ENCODE peak calls at places on chromosomes 11 and 22, in nine cellular contexts. H is NCI-H524 treated with DMSO at 0.1 percent for 48 hours; D is LHCN-M2; S is RWPE1; N is spleen; G is stimulated activated CD8-positive, alpha-beta memory T cell treated with anti-CD3 and anti-CD28 coated beads, Interleukin-7, amount 100 ng/mL, for 24 hours; C is activated CD4-positive, CD25-positive, alpha-beta regulatory T cell treated with anti-CD3 and anti-CD28 coated beads, Interleukin-2, amount 50 U/mL, for 72 hours; J is adipocyte; U is coronary artery. L is an unnamed sample.

GRCh38 chr22:49825436-49825835 is 2.2 kb downstream of the BRD1 start:
- DNase-seq in U (no peak), J (peak), S (no peak), G (no peak), H (no peak), D (peak), C (no peak), N (no peak), L (no peak)

GRCh38 chr22:35842954-35843353 is 125.3 kb downstream of the APOL5 start:
- DNase-seq in C (no peak), H (peak), N (no peak), D (peak), J (peak), S (peak), U (no peak), G (no peak), L (no peak)

GRCh38 chr11:9170450-9170849 is 79.1 kb upstream of the SCUBE2 start:
- DNase-seq in U (no peak), D (peak), S (no peak), C (no peak), G (no peak), N (no peak), J (peak), H (no peak), L (no peak)

GRCh38 chr11:114228401-114229061 is 67.7 kb upstream of the NNMT start:
- DNase-seq in J (no peak), N (no peak), D (no peak), G (no peak), S (no peak), U (no peak), H (peak), C (no peak), L (no peak)

GRCh38 chr22:38859581-38860290 is 12.3 kb downstream of the CBX6 start:
- DNase-seq in N (no peak), G (no peak), H (no peak), C (no peak), S (no peak), D (no peak), U (no peak), J (no peak), L (no peak)

GRCh38 chr11:96109265-96110030 is 185.5 kb upstream of the MTMR2 start:
- DNase-seq in J (no peak), D (no peak), G (no peak), N (no peak), S (no peak), H (no peak), U (no peak), C (no peak), L (no peak)

GRCh38 chr11:63682045-63682915 is 980 bp downstream of the RTN3 start:
- DNase-seq in S (peak), D (peak), N (no peak), C (no peak), U (no peak), J (peak), H (peak), G (no peak), L (no peak)

GRCh38 chr22:36134167-36134566 is 26.4 kb downstream of the APOL3 start:
- DNase-seq in N (no peak), U (no peak), C (no peak), D (no peak), J (no peak), G (no peak), H (no peak), S (no peak), L (no peak)

GRCh38 chr11:116312560-116313340 is 460.0 kb downstream of the BUD13 start:
- DNase-seq in H (peak), D (no peak), S (peak), G (no peak), N (peak), J (no peak), C (no peak), U (no peak), L (peak)

GRCh38 chr11:122803716-122804115 is 34.6 kb upstream of the CRTAM start:
- DNase-seq in N (no peak), G (no peak), J (no peak), H (no peak), C (no peak), S (peak), D (no peak), U (no peak), L (no peak)

GRCh38 chr11:3375552-3375951 is 3.4 kb downstream of the ZNF195 start:
- DNase-seq in H (no peak), J (peak), C (no peak), N (no peak), U (no peak), G (no peak), S (no peak), D (peak), L (no peak)

GRCh38 chr22:40484906-40485660 is 114.7 kb downstream of the SGSM3 start:
- DNase-seq in J (peak), G (no peak), H (peak), S (no peak), U (no peak), D (peak), C (no peak), N (no peak), L (no peak)

GRCh38 chr11:32529994-32530588 is 53.5 kb upstream of the EIF3M start:
- DNase-seq in J (no peak), C (no peak), H (no peak), G (no peak), U (no peak), S (no peak), D (no peak), N (no peak), L (no peak)

GRCh38 chr11:15038963-15039362 is 34.4 kb upstream of the CALCB start:
- DNase-seq in C (no peak), J (no peak), H (no peak), S (peak), D (peak), N (no peak), U (no peak), G (no peak), L (no peak)

GRCh38 chr11:72015511-72016061 is 16.9 kb downstream of the IL18BP start:
- DNase-seq in H (no peak), J (no peak), G (no peak), U (peak), S (no peak), C (no peak), D (no peak), N (no peak), L (no peak)

GRCh38 chr22:30305906-30306628 is 16.8 kb upstream of the CASTOR1 start:
- DNase-seq in H (no peak), J (no peak), N (no peak), D (no peak), C (no peak), S (no peak), G (no peak), U (no peak), L (no peak)

GRCh38 chr11:72721276-72721675 is 30.9 kb downstream of the ARAP1 start:
- DNase-seq in N (no peak), J (no peak), D (no peak), U (no peak), H (no peak), C (no peak), S (no peak), G (no peak), L (no peak)

GRCh38 chr22:36763576-36763975 is 12.3 kb downstream of the IFT27 start:
- DNase-seq in U (peak), D (no peak), C (no peak), N (peak), S (peak), G (no peak), J (no peak), H (no peak), L (no peak)

GRCh38 chr11:99241059-99241458 is 220.3 kb downstream of the CNTN5 start:
- DNase-seq in D (peak), C (no peak), H (no peak), S (no peak), U (no peak), J (no peak), N (no peak), G (no peak), L (no peak)

GRCh38 chr11:126352934-126353801 is 2.3 kb upstream of the ST3GAL4 start:
- DNase-seq in G (no peak), D (peak), N (peak), H (no peak), J (peak), U (no peak), S (peak), C (no peak), L (no peak)

GRCh38 chr22:40955516-40955915 is 4.3 kb downstream of the RBX1 start:
- DNase-seq in D (no peak), H (no peak), J (peak), N (no peak), C (no peak), S (no peak), G (no peak), U (no peak), L (no peak)

GRCh38 chr11:10544491-10545470 is 3.8 kb upstream of the RNF141 start:
- DNase-seq in S (no peak), C (no peak), U (no peak), G (no peak), N (peak), H (no peak), D (no peak), J (no peak), L (no peak)